ENCODE peak calls at places on chromosomes 5 and 9, in eight cellular contexts. F is K562, G is transverse colon, Y is GM12878, Q is GM12891, K is breast epithelium, M is vagina, N is HCT116. E is an unnamed sample.

GRCh38 chr5:84281383-84281782 is 103.3 kb downstream of the EDIL3 start:
- DNase-seq in F (no peak), G (no peak), Y (no peak), Q (no peak), K (no peak), M (no peak), N (no peak), E (no peak)

GRCh38 chr5:150323819-150324218 is 21.1 kb upstream of the ARSI start:
- DNase-seq in F (no peak), G (no peak), Y (no peak), Q (no peak), K (no peak), M (no peak), N (no peak), E (no peak)

GRCh38 chr5:38434981-38435710 is 121.3 kb downstream of the LIFR start:
- DNase-seq in F (no peak), G (no peak), Y (no peak), Q (no peak), K (no peak), M (no peak), N (no peak), E (no peak)

GRCh38 chr5:151562019-151562707 is 29.0 kb downstream of the FAT2 start:
- DNase-seq in F (no peak), G (no peak), Y (no peak), Q (no peak), K (no peak), M (no peak), N (no peak), E (no peak)

GRCh38 chr5:108167174-108167573 is 214.7 kb downstream of the FBXL17 start:
- DNase-seq in F (no peak), G (no peak), Y (no peak), Q (no peak), K (no peak), M (no peak), N (no peak), E (no peak)

GRCh38 chr5:87398981-87399616 is 13.6 kb downstream of the CCNH start:
- DNase-seq in F (no peak), G (no peak), Y (no peak), Q (no peak), K (no peak), M (no peak), N (no peak), E (no peak)

GRCh38 chr5:39586185-39586584 is 161.4 kb upstream of the DAB2 start:
- DNase-seq in F (no peak), G (no peak), Y (no peak), Q (no peak), K (no peak), M (no peak), N (no peak), E (no peak)

GRCh38 chr9:27671591-27671990 is 98.3 kb upstream of the C9orf72 start:
- DNase-seq in F (no peak), G (no peak), Y (no peak), Q (no peak), K (no peak), M (no peak), N (no peak), E (no peak)

GRCh38 chr9:105150991-105151685 is 93.3 kb upstream of the SLC44A1 start:
- DNase-seq in F (no peak), G (no peak), Y (no peak), Q (no peak), K (no peak), M (no peak), N (no peak), E (peak)

GRCh38 chr9:32431940-32432555 is 47.6 kb downstream of the ACO1 start:
- DNase-seq in F (peak), G (peak), Y (no peak), Q (no peak), K (no peak), M (no peak), N (peak), E (no peak)

GRCh38 chr5:120362426-120362825 is 101.7 kb upstream of the PRR16 start:
- DNase-seq in F (no peak), G (no peak), Y (no peak), Q (no peak), K (no peak), M (no peak), N (no peak), E (no peak)

GRCh38 chr5:93162201-93162654 is 418.8 kb downstream of the NR2F1-AS1 start:
- DNase-seq in F (no peak), G (no peak), Y (no peak), Q (no peak), K (no peak), M (no peak), N (peak), E (no peak)

GRCh38 chr9:129319076-129319937 is 141.2 kb upstream of the IER5L start:
- DNase-seq in F (peak), G (no peak), Y (no peak), Q (no peak), K (no peak), M (peak), N (no peak), E (no peak)

GRCh38 chr9:33148367-33149019 is 18.6 kb downstream of the B4GALT1 start:
- DNase-seq in F (no peak), G (peak), Y (no peak), Q (no peak), K (no peak), M (no peak), N (no peak), E (no peak)

GRCh38 chr5:55172937-55173695 is at the start of gene CDC20B:
- DNase-seq in F (peak), G (peak), Y (no peak), Q (peak), K (no peak), M (no peak), N (no peak), E (peak)

GRCh38 chr9:22053178-22053577 is 44.1 kb upstream of the CDKN2B start:
- DNase-seq in F (no peak), G (no peak), Y (no peak), Q (no peak), K (no peak), M (no peak), N (no peak), E (no peak)

GRCh38 chr5:42772265-42772993 is 15.8 kb downstream of the CCDC152 start:
- DNase-seq in F (no peak), G (no peak), Y (no peak), Q (no peak), K (no peak), M (no peak), N (no peak), E (no peak)

GRCh38 chr9:91037511-91038482 is 236.2 kb downstream of the SYK start:
- DNase-seq in F (no peak), G (peak), Y (no peak), Q (no peak), K (peak), M (peak), N (peak), E (peak)

GRCh38 chr9:90309809-90310522 is 332.7 kb downstream of the DIRAS2 start:
- DNase-seq in F (no peak), G (peak), Y (no peak), Q (no peak), K (no peak), M (no peak), N (no peak), E (no peak)

GRCh38 chr5:1381370-1382247 is 36.7 kb upstream of the CLPTM1L start:
- DNase-seq in F (no peak), G (no peak), Y (no peak), Q (no peak), K (no peak), M (no peak), N (no peak), E (no peak)

GRCh38 chr9:136771907-136772306 is 7.6 kb upstream of the LCN15 start:
- DNase-seq in F (no peak), G (no peak), Y (no peak), Q (no peak), K (no peak), M (no peak), N (no peak), E (no peak)

GRCh38 chr9:107674252-107674936 is 184.8 kb upstream of the KLF4 start:
- DNase-seq in F (no peak), G (no peak), Y (no peak), Q (no peak), K (no peak), M (no peak), N (no peak), E (no peak)

GRCh38 chr9:129836342-129837007 is 1.2 kb downstream of the USP20 start:
- DNase-seq in F (no peak), G (peak), Y (no peak), Q (no peak), K (no peak), M (no peak), N (no peak), E (no peak)

GRCh38 chr5:179275941-179276837 is 69.1 kb downstream of the ADAMTS2 start:
- DNase-seq in F (peak), G (peak), Y (no peak), Q (no peak), K (peak), M (peak), N (no peak), E (peak)

GRCh38 chr5:57494104-57495098 is 11.8 kb upstream of the ACTBL2 start:
- DNase-seq in F (peak), G (peak), Y (peak), Q (no peak), K (peak), M (no peak), N (peak), E (peak)

GRCh38 chr5:6220346-6221088 is 157.8 kb downstream of the MED10 start:
- DNase-seq in F (no peak), G (no peak), Y (no peak), Q (no peak), K (peak), M (peak), N (no peak), E (no peak)

GRCh38 chr5:79112703-79113058 is 1.1 kb downstream of the BHMT start:
- DNase-seq in F (no peak), G (no peak), Y (no peak), Q (no peak), K (no peak), M (no peak), N (no peak), E (no peak)

GRCh38 chr5:32308951-32309350 is 3.8 kb downstream of the MTMR12 start:
- DNase-seq in F (no peak), G (no peak), Y (no peak), Q (no peak), K (no peak), M (no peak), N (no peak), E (no peak)

GRCh38 chr9:93064392-93065124 is 6.1 kb downstream of the SUSD3 start:
- DNase-seq in F (peak), G (peak), Y (peak), Q (peak), K (peak), M (no peak), N (no peak), E (no peak)

GRCh38 chr9:117325110-117325788 is 89.6 kb downstream of the ASTN2 start:
- DNase-seq in F (no peak), G (no peak), Y (no peak), Q (no peak), K (no peak), M (no peak), N (no peak), E (no peak)

GRCh38 chr5:113663879-113664278 is 150.4 kb downstream of the YTHDC2 start:
- DNase-seq in F (peak), G (peak), Y (no peak), Q (peak), K (no peak), M (no peak), N (peak), E (peak)

GRCh38 chr5:113660848-113661247 is 147.4 kb downstream of the YTHDC2 start:
- DNase-seq in F (no peak), G (no peak), Y (no peak), Q (no peak), K (no peak), M (no peak), N (no peak), E (no peak)
- TF ChIP-seq POLR2A in F (no peak), G (no peak), Y (no peak), Q (no peak), K (no peak), M (no peak), N (no peak), E (no peak)

GRCh38 chr5:11655681-11656080 is 248.6 kb downstream of the CTNND2 start:
- DNase-seq in F (no peak), G (no peak), Y (no peak), Q (no peak), K (no peak), M (no peak), N (no peak), E (no peak)
- TF ChIP-seq POLR2A in F (no peak), G (no peak), Y (no peak), Q (no peak), K (no peak), M (no peak), N (no peak), E (no peak)

GRCh38 chr9:96612966-96613589 is 6.6 kb downstream of the CDC14B start:
- DNase-seq in F (no peak), G (no peak), Y (no peak), Q (no peak), K (no peak), M (no peak), N (no peak), E (no peak)

GRCh38 chr9:96611302-96611701 is 8.3 kb downstream of the CDC14B start:
- DNase-seq in F (no peak), G (no peak), Y (no peak), Q (no peak), K (no peak), M (no peak), N (no peak), E (no peak)

GRCh38 chr9:96615421-96615820 is 4.2 kb downstream of the CDC14B start:
- DNase-seq in F (no peak), G (no peak), Y (no peak), Q (no peak), K (no peak), M (no peak), N (no peak), E (no peak)

GRCh38 chr9:96609732-96610131 is 9.9 kb downstream of the CDC14B start:
- DNase-seq in F (no peak), G (no peak), Y (no peak), Q (no peak), K (no peak), M (no peak), N (no peak), E (no peak)

DNA sequence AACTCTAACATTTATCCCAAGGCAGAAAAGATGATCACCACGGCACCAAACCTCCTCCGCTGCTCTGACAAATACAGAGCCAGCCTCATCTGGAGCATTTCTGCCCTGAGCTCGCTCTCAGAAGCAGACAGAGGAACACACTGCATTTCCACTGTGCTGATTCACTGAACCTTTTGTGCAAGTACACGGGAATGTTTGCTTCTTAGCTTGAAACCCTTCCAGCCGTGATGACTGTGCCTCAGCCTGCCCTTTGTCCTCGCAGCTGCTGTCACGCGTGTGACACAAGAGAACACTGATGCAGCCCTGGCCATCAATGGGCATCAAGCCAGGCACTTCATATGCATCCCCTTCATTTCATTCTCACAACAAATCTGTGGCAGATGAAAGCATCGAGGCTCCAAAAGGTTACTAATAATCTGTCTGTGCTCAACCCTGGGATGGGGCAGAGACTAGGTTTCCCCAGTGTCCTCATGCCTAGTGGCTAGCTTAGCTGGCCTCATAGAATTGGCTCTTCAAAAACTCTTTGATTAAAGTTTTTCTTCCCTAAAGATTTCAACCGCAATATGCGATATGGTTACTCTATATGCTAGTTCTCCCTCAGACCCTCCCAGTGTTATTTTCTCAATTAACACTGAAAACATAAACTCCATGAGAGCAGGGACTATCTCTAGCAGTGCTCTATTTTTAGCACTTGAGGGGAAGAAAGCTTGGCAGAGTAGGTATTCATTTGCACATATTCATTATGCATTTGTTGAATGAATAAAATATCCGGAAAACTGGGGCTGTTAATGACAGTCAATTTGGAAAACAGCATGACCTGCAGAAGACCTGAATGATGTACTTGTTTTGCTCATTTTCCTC is 7.3 kb downstream of the CDC14B start:
- DNase-seq in F (no peak), G (peak), Y (no peak), Q (no peak), K (no peak), M (no peak), N (no peak), E (peak)
- TF ChIP-seq POLR2A in F (no peak), G (no peak), Y (no peak), Q (no peak), K (no peak), M (no peak), N (no peak), E (no peak)

DNA sequence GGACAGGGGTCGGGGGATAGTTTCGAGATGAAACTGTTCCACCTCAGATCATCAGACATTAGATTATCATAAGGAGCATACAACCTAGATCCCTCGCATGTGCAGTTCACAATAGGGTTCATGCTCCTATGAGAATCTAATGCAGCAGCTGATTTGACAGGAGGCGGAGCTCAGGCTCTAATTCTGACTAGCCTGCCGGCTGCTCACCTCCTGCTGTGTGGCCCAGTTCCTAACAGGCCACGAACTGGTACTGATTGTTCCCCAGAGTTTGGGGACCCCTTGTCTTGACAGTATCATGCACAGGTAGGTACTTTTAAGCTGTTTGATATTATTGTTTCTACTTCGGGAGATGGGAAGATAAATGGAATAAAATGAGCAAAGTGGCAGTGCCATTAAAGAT is 66.9 kb downstream of the ZCCHC7 start:
- DNase-seq in F (no peak), G (peak), Y (no peak), Q (no peak), K (no peak), M (no peak), N (no peak), E (no peak)
- TF ChIP-seq POLR2A in F (no peak), G (no peak), Y (peak), Q (peak), K (no peak), M (no peak), N (no peak), E (no peak)

GRCh38 chr9:122265265-122265900 is 701 bp downstream of the MRRF start:
- DNase-seq in F (peak), G (peak), Y (peak), Q (peak), K (no peak), M (no peak), N (peak), E (peak)
- TF ChIP-seq POLR2A in F (no peak), G (no peak), Y (no peak), Q (peak), K (no peak), M (no peak), N (no peak), E (no peak)

GRCh38 chr9:113572076-113572861 is 108.7 kb downstream of the RGS3 start:
- DNase-seq in F (peak), G (no peak), Y (no peak), Q (no peak), K (no peak), M (no peak), N (no peak), E (no peak)

GRCh38 chr9:113573959-113574352 is 110.4 kb downstream of the RGS3 start:
- DNase-seq in F (no peak), G (no peak), Y (no peak), Q (no peak), K (no peak), M (no peak), N (no peak), E (no peak)

GRCh38 chr9:113570749-113571711 is 107.5 kb downstream of the RGS3 start:
- DNase-seq in F (no peak), G (peak), Y (no peak), Q (no peak), K (no peak), M (no peak), N (no peak), E (no peak)

GRCh38 chr9:113574381-113575262 is 111.1 kb downstream of the RGS3 start:
- DNase-seq in F (no peak), G (no peak), Y (no peak), Q (no peak), K (peak), M (no peak), N (no peak), E (no peak)

DNA sequence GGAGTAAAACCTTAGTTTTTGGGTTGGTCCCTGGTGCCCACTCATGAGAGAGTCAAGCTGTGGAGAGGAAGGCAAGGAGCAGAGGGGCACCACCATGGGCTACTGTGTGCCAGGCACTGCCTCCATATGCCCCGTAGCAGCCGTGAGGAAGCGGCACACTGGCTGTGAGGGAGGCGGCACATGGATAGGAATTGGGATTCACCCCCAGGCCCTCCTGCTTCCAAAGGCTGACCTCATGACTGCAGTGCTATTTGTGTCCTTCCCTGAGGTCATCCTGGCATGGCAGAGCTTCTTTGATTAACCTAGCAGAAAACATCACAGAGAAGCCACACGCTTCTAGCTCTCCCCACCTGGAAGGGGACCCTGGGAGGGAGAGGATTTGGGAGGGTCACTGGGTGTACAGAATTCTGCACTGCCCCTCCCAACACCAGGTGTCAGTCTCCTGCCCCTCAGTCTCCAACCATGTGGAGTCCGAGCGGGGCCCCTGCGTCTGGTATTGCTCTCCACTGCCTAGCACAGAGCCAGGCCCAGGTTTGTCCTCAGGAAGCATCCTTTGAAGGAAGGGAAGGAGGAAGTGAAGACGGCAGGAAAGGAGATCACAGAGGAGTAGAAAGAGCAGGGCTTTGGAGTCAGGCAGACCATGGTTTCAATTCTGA is 109.9 kb downstream of the RGS3 start:
- DNase-seq in F (no peak), G (no peak), Y (no peak), Q (no peak), K (no peak), M (no peak), N (no peak), E (no peak)
- TF ChIP-seq POLR2A in F (no peak), G (no peak), Y (no peak), Q (no peak), K (no peak), M (no peak), N (no peak), E (no peak)

DNA sequence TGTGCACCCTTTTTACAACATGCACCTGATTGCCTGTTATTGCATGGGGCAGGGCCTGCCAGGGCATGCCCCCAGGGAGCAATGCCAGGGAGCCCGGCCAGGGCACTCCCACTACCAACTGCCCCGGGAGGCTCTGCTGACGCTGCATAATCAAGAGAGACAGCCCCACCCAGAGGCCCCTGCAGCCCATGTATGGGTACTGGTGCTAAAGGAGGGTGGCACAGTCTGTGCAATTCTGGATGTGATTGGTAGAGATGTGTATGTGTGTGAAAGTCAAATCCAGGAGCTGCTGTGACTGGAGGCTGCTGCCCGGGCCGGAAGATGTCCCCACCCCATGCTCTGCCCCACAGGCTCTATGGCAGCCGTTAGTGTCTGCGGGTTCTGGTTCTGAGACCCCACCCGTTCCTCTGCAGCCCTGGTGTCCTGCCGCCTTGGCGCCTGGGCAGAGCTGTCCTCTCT is 3.9 kb upstream of the NEURL1B start:
- DNase-seq in F (no peak), G (peak), Y (no peak), Q (no peak), K (peak), M (no peak), N (no peak), E (no peak)
- TF ChIP-seq POLR2A in F (no peak), G (peak), Y (no peak), Q (no peak), K (no peak), M (no peak), N (no peak), E (no peak)

E was measured in H54.